ENCODE peak calls at places on chromosomes 12 and 14, in six cellular contexts. K is activated gamma-delta T cell treated with anti-CD3 and anti-CD28 coated beads, Interleukin-2, amount 50 U/mL, for 16 hours; F is activated CD8-positive, alpha-beta memory T cell treated with anti-CD3 and anti-CD28 coated beads for 4 hours; N is astrocyte of the cerebellum; G is GM13977; S is LoVo. H is an unnamed sample.

GRCh38 chr12:464484-465267 is 4.9 kb downstream of the B4GALNT3 start:
- DNase-seq in K (no peak), F (no peak), N (no peak), G (no peak), S (no peak), H (no peak)

GRCh38 chr14:71478542-71478941 is 453.7 kb upstream of the RGS6 start:
- DNase-seq in K (no peak), F (no peak), N (peak), G (no peak), S (no peak), H (no peak)

GRCh38 chr14:87830443-87831096 is 162.4 kb downstream of the GALC start:
- DNase-seq in K (no peak), F (no peak), N (no peak), G (no peak), S (no peak), H (no peak)

GRCh38 chr14:105087963-105088811 is 23.0 kb upstream of the GPR132 start:
- DNase-seq in K (no peak), F (no peak), N (no peak), G (no peak), S (no peak), H (peak)

GRCh38 chr12:98644433-98644711 is 216 bp downstream of the IKBIP start:
- DNase-seq in K (peak), F (no peak), N (no peak), G (peak), S (no peak), H (no peak)

GRCh38 chr14:51211149-51211548 is 28.9 kb upstream of the TMX1 start:
- DNase-seq in K (no peak), F (no peak), N (peak), G (no peak), S (no peak), H (peak)

GRCh38 chr12:11164384-11164783 is 6.6 kb upstream of the SMIM10L1 start:
- DNase-seq in K (no peak), F (no peak), N (no peak), G (no peak), S (no peak), H (no peak)

GRCh38 chr14:102272392-102272791 is 32.6 kb downstream of the MOK start:
- DNase-seq in K (no peak), F (no peak), N (no peak), G (no peak), S (no peak), H (no peak)

GRCh38 chr12:68534108-68534507 is 76.6 kb upstream of the RAP1B start:
- DNase-seq in K (no peak), F (no peak), N (no peak), G (no peak), S (no peak), H (no peak)

GRCh38 chr12:54378791-54379400 is 5.6 kb downstream of the ZNF385A start:
- DNase-seq in K (no peak), F (no peak), N (no peak), G (no peak), S (peak), H (peak)

GRCh38 chr12:65597527-65597926 is 226.8 kb upstream of the HMGA2 start:
- DNase-seq in K (no peak), F (no peak), N (no peak), G (no peak), S (peak), H (no peak)

GRCh38 chr12:6376079-6376941 is 947 bp upstream of the SCNN1A start:
- DNase-seq in K (no peak), F (no peak), N (no peak), G (no peak), S (peak), H (peak)

GRCh38 chr14:26538176-26538575 is 59.7 kb downstream of the NOVA1 start:
- DNase-seq in K (no peak), F (no peak), N (no peak), G (no peak), S (no peak), H (no peak)

GRCh38 chr12:71541583-71541982 is 102.0 kb downstream of the LGR5 start:
- DNase-seq in K (no peak), F (no peak), N (no peak), G (no peak), S (no peak), H (no peak)

H was measured in Calu3.